ENCODE peak calls at places on chromosomes 2 and 18, in five cellular contexts. One of them, this sample, is unnamed. For H3K9me3, the result is how much of the 10 kb centered on the place peaks cover.

GRCh38 chr2:11540148-11540995 is 6.5 kb downstream of the GREB1 start:
- DNase-seq in tibial artery: no peak
- DNase-seq in PC-9: no peak
- DNase-seq in GM23248: no peak
- DNase-seq in Peyer's patch: no peak
- DNase-seq in this sample: peak

GRCh38 chr2:179454443-179455218 is 190.0 kb upstream of the SESTD1 start:
- DNase-seq in tibial artery: no peak
- DNase-seq in PC-9: peak
- DNase-seq in GM23248: peak
- DNase-seq in Peyer's patch: no peak
- DNase-seq in this sample: no peak

GRCh38 chr2:191056218-191056617 is 42.2 kb upstream of the STAT1 start:
- DNase-seq in tibial artery: no peak
- DNase-seq in PC-9: no peak
- DNase-seq in GM23248: no peak
- DNase-seq in Peyer's patch: no peak
- DNase-seq in this sample: no peak

GRCh38 chr18:50724631-50725235 is 95.1 kb downstream of the MRO start:
- DNase-seq in tibial artery: no peak
- DNase-seq in PC-9: no peak
- DNase-seq in GM23248: no peak
- DNase-seq in Peyer's patch: no peak
- DNase-seq in this sample: no peak

GRCh38 chr2:201130524-201131186 is 14.7 kb downstream of the CFLAR start:
- DNase-seq in tibial artery: no peak
- DNase-seq in PC-9: peak
- DNase-seq in GM23248: peak
- DNase-seq in Peyer's patch: no peak
- DNase-seq in this sample: no peak

GRCh38 chr18:25019086-25019860 is 332.7 kb downstream of the ZNF521 start:
- DNase-seq in tibial artery: no peak
- DNase-seq in PC-9: no peak
- DNase-seq in GM23248: no peak
- DNase-seq in Peyer's patch: no peak
- DNase-seq in this sample: no peak

GRCh38 chr2:200040831-200041230 is 85.4 kb downstream of the MAIP1 start:
- DNase-seq in tibial artery: no peak
- DNase-seq in PC-9: no peak
- DNase-seq in GM23248: no peak
- DNase-seq in Peyer's patch: no peak
- DNase-seq in this sample: no peak

GRCh38 chr2:63059434-63060078 is 8.9 kb downstream of the OTX1 start:
- DNase-seq in tibial artery: no peak
- DNase-seq in PC-9: no peak
- DNase-seq in GM23248: no peak
- DNase-seq in Peyer's patch: no peak
- DNase-seq in this sample: no peak

GRCh38 chr2:83459456-83459855 is 999.6 kb downstream of the SUCLG1 start:
- DNase-seq in tibial artery: no peak
- DNase-seq in PC-9: no peak
- DNase-seq in GM23248: peak
- DNase-seq in Peyer's patch: no peak
- DNase-seq in this sample: no peak

GRCh38 chr2:187644991-187645390 is 90.8 kb upstream of the TFPI start:
- DNase-seq in tibial artery: no peak
- DNase-seq in PC-9: no peak
- DNase-seq in GM23248: peak
- DNase-seq in Peyer's patch: no peak
- DNase-seq in this sample: no peak

GRCh38 chr2:24702800-24703199 is 90.4 kb downstream of the PTRHD1 start:
- DNase-seq in tibial artery: no peak
- DNase-seq in PC-9: peak
- DNase-seq in GM23248: peak
- DNase-seq in Peyer's patch: no peak
- DNase-seq in this sample: no peak

GRCh38 chr18:13551305-13551603 is 175.1 kb downstream of the FAM210A start:
- DNase-seq in tibial artery: no peak
- DNase-seq in PC-9: no peak
- DNase-seq in GM23248: no peak
- DNase-seq in Peyer's patch: no peak
- DNase-seq in this sample: no peak

GRCh38 chr2:15953143-15953630 is 12.8 kb downstream of the MYCN start:
- DNase-seq in tibial artery: no peak
- DNase-seq in PC-9: no peak
- DNase-seq in GM23248: no peak
- DNase-seq in Peyer's patch: no peak
- DNase-seq in this sample: no peak

GRCh38 chr2:174666786-174667369 is 69.3 kb upstream of the WIPF1 start:
- DNase-seq in tibial artery: no peak
- DNase-seq in PC-9: no peak
- DNase-seq in GM23248: peak
- DNase-seq in Peyer's patch: no peak
- DNase-seq in this sample: no peak

GRCh38 chr2:100967716-100968115 is 34.4 kb upstream of the RPL31 start:
- DNase-seq in tibial artery: peak
- DNase-seq in PC-9: no peak
- DNase-seq in GM23248: no peak
- DNase-seq in Peyer's patch: no peak
- DNase-seq in this sample: no peak

GRCh38 chr18:59605633-59606192 is 91.5 kb downstream of the CCBE1 start:
- DNase-seq in tibial artery: no peak
- DNase-seq in PC-9: no peak
- DNase-seq in GM23248: no peak
- DNase-seq in Peyer's patch: no peak
- DNase-seq in this sample: no peak

GRCh38 chr2:71784734-71785549 is 331.6 kb downstream of the DYSF start:
- DNase-seq in tibial artery: peak
- DNase-seq in PC-9: peak
- DNase-seq in GM23248: peak
- DNase-seq in Peyer's patch: no peak
- DNase-seq in this sample: no peak

GRCh38 chr2:156891609-156892008 is 365.9 kb upstream of the GALNT5 start:
- DNase-seq in tibial artery: no peak
- DNase-seq in PC-9: no peak
- DNase-seq in GM23248: no peak
- DNase-seq in Peyer's patch: no peak
- DNase-seq in this sample: no peak

GRCh38 chr2:43848174-43848573 is 9.4 kb downstream of the ABCG8 start:
- DNase-seq in tibial artery: no peak
- DNase-seq in PC-9: peak
- DNase-seq in GM23248: no peak
- DNase-seq in Peyer's patch: no peak
- DNase-seq in this sample: no peak

GRCh38 chr18:63850010-63850409 is 37.5 kb upstream of the SERPINB2 start:
- DNase-seq in tibial artery: no peak
- DNase-seq in PC-9: peak
- DNase-seq in GM23248: peak
- DNase-seq in Peyer's patch: no peak
- DNase-seq in this sample: no peak

GRCh38 chr2:70080597-70081200 is 6.6 kb upstream of the PCBP1 start:
- DNase-seq in tibial artery: peak
- DNase-seq in PC-9: no peak
- DNase-seq in GM23248: no peak
- DNase-seq in Peyer's patch: peak
- DNase-seq in this sample: no peak

GRCh38 chr2:236871500-236872001 is 214.1 kb upstream of the COPS8 start:
- DNase-seq in tibial artery: peak
- DNase-seq in PC-9: peak
- DNase-seq in GM23248: peak
- DNase-seq in Peyer's patch: peak
- DNase-seq in this sample: peak

GRCh38 chr18:45449761-45450227 is 165.5 kb upstream of the SLC14A2 start:
- DNase-seq in tibial artery: peak
- DNase-seq in PC-9: no peak
- DNase-seq in GM23248: peak
- DNase-seq in Peyer's patch: peak
- DNase-seq in this sample: peak

GRCh38 chr2:30915485-30915884 is 108.2 kb upstream of the CAPN13 start:
- DNase-seq in tibial artery: no peak
- DNase-seq in PC-9: no peak
- DNase-seq in GM23248: peak
- DNase-seq in Peyer's patch: peak
- DNase-seq in this sample: no peak

GRCh38 chr18:69588301-69588700 is 187.6 kb downstream of the DOK6 start:
- DNase-seq in tibial artery: no peak
- DNase-seq in PC-9: no peak
- DNase-seq in GM23248: peak
- DNase-seq in Peyer's patch: no peak
- DNase-seq in this sample: no peak

GRCh38 chr2:4903676-4904348 is 788.4 kb upstream of the SOX11 start:
- DNase-seq in tibial artery: no peak
- DNase-seq in PC-9: no peak
- DNase-seq in GM23248: no peak
- DNase-seq in Peyer's patch: no peak
- DNase-seq in this sample: no peak
- H3K9me3 ChIP-seq in tibial artery: under half
- H3K9me3 ChIP-seq in PC-9: under half
- H3K9me3 ChIP-seq in GM23248: under half
- H3K9me3 ChIP-seq in Peyer's patch: under half
- H3K9me3 ChIP-seq in this sample: under half

DNA sequence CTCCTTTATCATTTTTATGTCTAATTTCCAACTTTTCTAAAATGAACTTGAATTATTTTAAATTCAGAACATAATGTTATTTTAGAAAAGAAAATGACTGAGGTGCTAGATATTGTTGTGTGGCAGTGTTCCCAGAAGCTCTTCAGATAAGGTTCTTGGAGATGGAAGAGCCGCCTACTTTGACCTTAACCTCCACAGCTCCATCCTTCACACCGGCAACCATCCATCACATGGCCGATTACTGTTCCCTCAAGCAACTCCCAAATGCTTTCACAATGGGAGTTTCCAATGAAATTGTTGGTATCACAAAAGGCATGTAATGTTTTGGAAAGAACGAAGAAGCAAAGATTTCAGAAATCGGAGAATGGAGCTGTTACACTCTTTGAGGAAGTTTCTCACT is 193.9 kb upstream of the SALL3 start:
- DNase-seq in tibial artery: no peak
- DNase-seq in PC-9: no peak
- DNase-seq in GM23248: no peak
- DNase-seq in Peyer's patch: no peak
- DNase-seq in this sample: no peak
- H3K9me3 ChIP-seq in tibial artery: under half
- H3K9me3 ChIP-seq in PC-9: under half
- H3K9me3 ChIP-seq in GM23248: under half
- H3K9me3 ChIP-seq in Peyer's patch: under half
- H3K9me3 ChIP-seq in this sample: under half

GRCh38 chr18:21650301-21650700 is 38.2 kb downstream of the SNRPD1 start:
- DNase-seq in tibial artery: no peak
- DNase-seq in PC-9: no peak
- DNase-seq in GM23248: no peak
- DNase-seq in Peyer's patch: no peak
- DNase-seq in this sample: no peak

GRCh38 chr18:21656402-21656801 is 44.3 kb downstream of the SNRPD1 start:
- DNase-seq in tibial artery: no peak
- DNase-seq in PC-9: no peak
- DNase-seq in GM23248: peak
- DNase-seq in Peyer's patch: no peak
- DNase-seq in this sample: no peak

DNA sequence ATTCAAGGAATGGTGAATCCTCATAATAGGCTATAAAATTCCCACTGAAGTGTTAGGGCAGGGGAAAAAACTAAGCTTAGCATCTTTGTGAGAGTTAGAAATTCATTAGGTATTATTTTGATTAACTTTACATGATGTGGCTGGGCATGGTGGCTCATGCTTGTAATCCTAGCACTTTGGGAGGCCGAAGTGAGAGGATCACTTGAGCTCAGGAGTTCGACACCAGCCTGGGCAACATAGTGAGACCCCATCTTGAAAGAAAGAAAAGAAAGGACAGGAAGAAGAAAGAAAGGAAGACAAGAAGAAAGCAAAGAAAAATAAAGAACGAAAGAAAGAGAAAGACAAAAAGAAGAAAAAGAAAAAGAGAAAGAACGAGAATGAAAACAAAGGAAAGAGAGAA is 40.0 kb downstream of the SNRPD1 start:
- DNase-seq in tibial artery: no peak
- DNase-seq in PC-9: no peak
- DNase-seq in GM23248: no peak
- DNase-seq in Peyer's patch: no peak
- DNase-seq in this sample: no peak
- H3K9me3 ChIP-seq in tibial artery: under half
- H3K9me3 ChIP-seq in PC-9: under half
- H3K9me3 ChIP-seq in GM23248: under half
- H3K9me3 ChIP-seq in Peyer's patch: under half
- H3K9me3 ChIP-seq in this sample: under half

GRCh38 chr2:138414014-138414413 is 87.6 kb upstream of the SPOPL start:
- DNase-seq in tibial artery: no peak
- DNase-seq in PC-9: no peak
- DNase-seq in GM23248: no peak
- DNase-seq in Peyer's patch: no peak
- DNase-seq in this sample: no peak
- H3K9me3 ChIP-seq in tibial artery: under half
- H3K9me3 ChIP-seq in PC-9: under half
- H3K9me3 ChIP-seq in GM23248: under half
- H3K9me3 ChIP-seq in Peyer's patch: under half
- H3K9me3 ChIP-seq in this sample: under half

GRCh38 chr2:4454907-4455306 is 751.5 kb downstream of the DCDC2C start:
- DNase-seq in tibial artery: no peak
- DNase-seq in PC-9: no peak
- DNase-seq in GM23248: no peak
- DNase-seq in Peyer's patch: no peak
- DNase-seq in this sample: no peak
- H3K9me3 ChIP-seq in tibial artery: under half
- H3K9me3 ChIP-seq in PC-9: under half
- H3K9me3 ChIP-seq in GM23248: under half
- H3K9me3 ChIP-seq in Peyer's patch: under half
- H3K9me3 ChIP-seq in this sample: under half

GRCh38 chr2:108403494-108403893 is 25.7 kb downstream of the SULT1C4 start:
- DNase-seq in tibial artery: no peak
- DNase-seq in PC-9: no peak
- DNase-seq in GM23248: peak
- DNase-seq in Peyer's patch: peak
- DNase-seq in this sample: no peak
- H3K9me3 ChIP-seq in tibial artery: under half
- H3K9me3 ChIP-seq in PC-9: under half
- H3K9me3 ChIP-seq in GM23248: under half
- H3K9me3 ChIP-seq in Peyer's patch: under half
- H3K9me3 ChIP-seq in this sample: under half

DNA sequence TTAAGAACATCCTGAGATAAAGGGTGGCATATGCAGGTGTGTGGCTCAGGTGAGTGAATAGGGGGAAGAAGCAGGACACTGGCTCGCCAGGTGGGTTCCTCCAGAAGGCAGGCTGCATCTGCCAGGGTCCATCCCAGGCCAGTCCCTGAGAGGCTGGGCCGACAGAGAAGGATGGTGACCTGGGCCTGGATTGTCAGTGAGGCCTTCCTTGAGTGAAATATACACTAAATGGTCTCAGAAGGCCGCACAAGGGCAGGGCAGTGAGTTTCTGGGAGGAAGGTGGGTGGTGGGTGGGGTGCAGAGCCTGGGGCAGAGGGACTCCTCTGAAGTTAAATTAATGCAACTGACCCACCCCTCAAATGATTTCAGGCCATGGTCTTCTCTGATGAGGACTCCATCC is 182.1 kb downstream of the ANKRD30B start:
- DNase-seq in tibial artery: no peak
- DNase-seq in PC-9: no peak
- DNase-seq in GM23248: no peak
- DNase-seq in Peyer's patch: no peak
- DNase-seq in this sample: no peak
- H3K9me3 ChIP-seq in tibial artery: under half
- H3K9me3 ChIP-seq in PC-9: under half
- H3K9me3 ChIP-seq in GM23248: under half
- H3K9me3 ChIP-seq in Peyer's patch: under half
- H3K9me3 ChIP-seq in this sample: under half

GRCh38 chr2:19614066-19614465 is 255.6 kb upstream of the OSR1 start:
- DNase-seq in tibial artery: no peak
- DNase-seq in PC-9: no peak
- DNase-seq in GM23248: peak
- DNase-seq in Peyer's patch: no peak
- DNase-seq in this sample: no peak
- H3K9me3 ChIP-seq in tibial artery: under half
- H3K9me3 ChIP-seq in PC-9: under half
- H3K9me3 ChIP-seq in GM23248: under half
- H3K9me3 ChIP-seq in Peyer's patch: under half
- H3K9me3 ChIP-seq in this sample: under half